ENCODE peak calls at places on chromosome 22, in nine cellular contexts. One of them, this sample, is unnamed.

GRCh38 chr22:29167032-29167911 is 38.4 kb upstream of the EMID1 start:
- DNase-seq in SK-N-MC: no peak
- DNase-seq in neuronal stem cell: no peak
- DNase-seq in GM23248: no peak
- DNase-seq in colonic mucosa: no peak
- DNase-seq in mesendoderm: no peak
- DNase-seq in mesenchymal stem cell: no peak
- DNase-seq in K562: no peak
- DNase-seq in IMR-90: no peak
- DNase-seq in this sample: no peak

GRCh38 chr22:35480143-35480542 is 60.5 kb upstream of the RASD2 start:
- DNase-seq in colonic mucosa: peak
- DNase-seq in IMR-90: peak
- DNase-seq in mesenchymal stem cell: peak
- DNase-seq in SK-N-MC: no peak
- DNase-seq in neuronal stem cell: no peak
- DNase-seq in mesendoderm: no peak
- DNase-seq in GM23248: peak
- DNase-seq in K562: no peak
- DNase-seq in this sample: no peak

GRCh38 chr22:23537421-23537820 is 42.7 kb downstream of the IGLL1 start:
- DNase-seq in IMR-90: no peak
- DNase-seq in SK-N-MC: no peak
- DNase-seq in K562: no peak
- DNase-seq in colonic mucosa: no peak
- DNase-seq in neuronal stem cell: no peak
- DNase-seq in mesendoderm: no peak
- DNase-seq in GM23248: no peak
- DNase-seq in mesenchymal stem cell: no peak
- DNase-seq in this sample: no peak

GRCh38 chr22:33666661-33667619 is 253.3 kb downstream of the LARGE1 start:
- DNase-seq in neuronal stem cell: no peak
- DNase-seq in GM23248: no peak
- DNase-seq in SK-N-MC: no peak
- DNase-seq in mesenchymal stem cell: no peak
- DNase-seq in IMR-90: no peak
- DNase-seq in mesendoderm: peak
- DNase-seq in K562: no peak
- DNase-seq in colonic mucosa: peak
- DNase-seq in this sample: no peak

GRCh38 chr22:22913989-22914388 is 26.4 kb downstream of the IGLL5 start:
- DNase-seq in GM23248: no peak
- DNase-seq in SK-N-MC: no peak
- DNase-seq in neuronal stem cell: no peak
- DNase-seq in mesenchymal stem cell: no peak
- DNase-seq in colonic mucosa: no peak
- DNase-seq in IMR-90: no peak
- DNase-seq in K562: no peak
- DNase-seq in mesendoderm: no peak
- DNase-seq in this sample: no peak

GRCh38 chr22:37234736-37235711 is 9.0 kb downstream of the RAC2 start:
- DNase-seq in GM23248: no peak
- DNase-seq in K562: no peak
- DNase-seq in colonic mucosa: no peak
- DNase-seq in mesenchymal stem cell: no peak
- DNase-seq in IMR-90: no peak
- DNase-seq in SK-N-MC: no peak
- DNase-seq in neuronal stem cell: no peak
- DNase-seq in mesendoderm: no peak
- DNase-seq in this sample: no peak

GRCh38 chr22:48452766-48453165 is 1374.9 kb downstream of the BRD1 start:
- DNase-seq in SK-N-MC: no peak
- DNase-seq in colonic mucosa: no peak
- DNase-seq in GM23248: no peak
- DNase-seq in mesenchymal stem cell: no peak
- DNase-seq in IMR-90: no peak
- DNase-seq in neuronal stem cell: no peak
- DNase-seq in K562: no peak
- DNase-seq in mesendoderm: no peak
- DNase-seq in this sample: no peak

GRCh38 chr22:17627961-17628303 is 617 bp downstream of the ATP6V1E1 start:
- DNase-seq in mesendoderm: peak
- DNase-seq in GM23248: peak
- DNase-seq in K562: no peak
- DNase-seq in mesenchymal stem cell: peak
- DNase-seq in colonic mucosa: peak
- DNase-seq in IMR-90: no peak
- DNase-seq in SK-N-MC: no peak
- DNase-seq in neuronal stem cell: no peak
- DNase-seq in this sample: no peak

GRCh38 chr22:49300951-49301397 is 526.7 kb downstream of the BRD1 start:
- DNase-seq in GM23248: no peak
- DNase-seq in IMR-90: no peak
- DNase-seq in neuronal stem cell: no peak
- DNase-seq in K562: no peak
- DNase-seq in mesendoderm: no peak
- DNase-seq in mesenchymal stem cell: no peak
- DNase-seq in SK-N-MC: no peak
- DNase-seq in colonic mucosa: peak
- DNase-seq in this sample: no peak

GRCh38 chr22:28012811-28013460 is 93.9 kb upstream of the PITPNB start:
- DNase-seq in GM23248: no peak
- DNase-seq in mesendoderm: no peak
- DNase-seq in K562: no peak
- DNase-seq in SK-N-MC: no peak
- DNase-seq in colonic mucosa: no peak
- DNase-seq in neuronal stem cell: no peak
- DNase-seq in mesenchymal stem cell: no peak
- DNase-seq in IMR-90: no peak
- DNase-seq in this sample: peak

GRCh38 chr22:27668828-27669797 is 132.4 kb downstream of the MN1 start:
- DNase-seq in colonic mucosa: peak
- DNase-seq in mesendoderm: peak
- DNase-seq in mesenchymal stem cell: peak
- DNase-seq in IMR-90: peak
- DNase-seq in SK-N-MC: no peak
- DNase-seq in K562: peak
- DNase-seq in neuronal stem cell: no peak
- DNase-seq in GM23248: peak
- DNase-seq in this sample: no peak

GRCh38 chr22:38415046-38415445 is 40.0 kb downstream of the KCNJ4 start:
- DNase-seq in colonic mucosa: no peak
- DNase-seq in SK-N-MC: no peak
- DNase-seq in GM23248: no peak
- DNase-seq in mesendoderm: no peak
- DNase-seq in K562: no peak
- DNase-seq in mesenchymal stem cell: no peak
- DNase-seq in neuronal stem cell: no peak
- DNase-seq in IMR-90: no peak
- DNase-seq in this sample: no peak

DNA sequence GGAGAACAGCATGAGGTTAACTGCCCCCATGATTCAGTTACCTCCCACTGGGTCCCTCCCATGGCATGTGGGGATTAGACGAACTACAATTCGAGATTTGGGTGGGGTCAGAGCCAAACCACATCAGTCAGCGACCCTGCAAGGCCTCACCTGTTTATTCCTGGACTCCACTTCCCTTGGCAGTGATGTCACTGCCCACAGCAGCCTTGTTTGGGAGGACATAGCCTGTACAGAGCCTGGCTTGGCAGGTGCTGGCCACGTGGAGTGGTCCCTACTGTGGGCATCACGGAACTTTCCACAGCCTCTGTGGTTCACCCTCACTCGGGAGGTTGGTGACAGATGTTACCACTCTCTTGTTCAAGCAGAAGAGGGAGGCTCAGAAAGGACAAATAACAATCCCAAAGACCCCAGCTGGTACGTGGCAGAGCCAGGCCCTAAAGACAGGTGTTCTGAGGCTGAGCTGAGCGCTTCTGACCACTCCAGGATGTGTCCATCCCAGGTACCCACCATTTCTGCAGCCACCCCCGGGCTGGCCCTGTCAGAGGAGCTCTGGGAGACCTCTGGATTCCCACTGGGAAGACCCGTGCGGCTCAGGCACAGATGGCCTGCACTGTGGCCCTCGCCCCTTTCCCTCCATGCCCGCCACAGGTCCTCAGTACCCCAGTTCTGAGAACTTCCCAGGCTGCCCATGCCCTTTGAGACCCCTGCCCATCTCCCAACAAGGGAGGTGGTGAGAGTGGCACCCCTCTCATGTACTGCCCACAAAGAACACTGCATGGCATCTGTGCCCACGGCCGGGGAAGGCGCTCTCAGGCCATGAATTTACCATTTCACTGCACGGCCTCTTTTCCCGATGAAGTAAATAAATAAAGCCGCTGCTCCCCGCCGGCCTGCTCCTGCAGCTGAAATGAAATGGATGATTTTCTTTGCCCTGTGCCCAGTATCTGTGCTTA is 605.8 kb downstream of the TBC1D22A start:
- DNase-seq in colonic mucosa: peak
- DNase-seq in mesendoderm: no peak
- DNase-seq in mesenchymal stem cell: no peak
- DNase-seq in SK-N-MC: no peak
- DNase-seq in GM23248: no peak
- DNase-seq in IMR-90: no peak
- DNase-seq in neuronal stem cell: no peak
- DNase-seq in K562: no peak
- DNase-seq in this sample: no peak
- H3K9ac ChIP-seq in colonic mucosa: no peak
- H3K9ac ChIP-seq in mesendoderm: no peak
- H3K9ac ChIP-seq in mesenchymal stem cell: no peak
- H3K9ac ChIP-seq in SK-N-MC: no peak
- H3K9ac ChIP-seq in GM23248: no peak
- H3K9ac ChIP-seq in IMR-90: no peak
- H3K9ac ChIP-seq in neuronal stem cell: no peak
- H3K9ac ChIP-seq in K562: no peak
- H3K9ac ChIP-seq in this sample: no peak

DNA sequence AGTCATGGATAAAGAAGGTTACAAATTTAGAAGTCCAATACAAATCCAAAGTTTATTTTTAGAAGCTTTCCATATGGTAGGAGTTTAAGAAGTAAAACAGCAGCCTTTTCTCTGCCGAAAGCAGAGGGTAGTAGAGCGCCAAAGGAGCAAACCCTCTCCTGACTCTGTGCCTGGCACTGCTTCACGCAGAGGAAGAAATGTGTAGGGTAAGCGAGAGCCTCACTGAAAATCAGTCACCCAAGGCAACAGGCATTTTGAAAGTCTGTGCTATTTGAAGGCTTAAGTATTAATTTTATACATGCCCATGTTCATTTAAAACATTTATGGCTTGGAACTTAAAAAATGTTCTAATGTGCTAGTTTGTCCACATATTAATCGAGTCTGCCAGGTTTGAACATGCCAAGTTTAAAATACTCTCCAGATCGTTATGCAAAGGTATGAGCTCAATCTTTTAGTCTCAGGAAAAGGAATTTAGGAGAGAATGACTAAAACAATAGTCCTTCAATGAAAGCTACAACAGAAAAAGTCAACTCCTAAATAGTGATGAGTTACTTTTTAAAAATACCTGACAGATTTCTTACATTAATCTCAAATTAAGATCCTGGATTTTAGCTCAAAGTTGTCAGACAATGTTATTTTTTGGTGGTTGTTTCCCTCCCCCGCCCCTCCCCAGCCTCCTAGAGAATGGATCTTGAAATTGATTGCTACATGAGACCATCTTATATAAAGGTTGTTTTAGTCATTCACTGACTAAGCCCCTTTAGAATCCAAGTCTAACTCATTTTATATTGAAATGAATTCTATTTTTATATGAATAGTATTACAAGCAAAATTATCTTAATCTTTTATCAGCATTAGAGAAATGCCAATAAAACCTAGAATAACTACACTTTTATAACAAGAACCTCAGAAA is 38.7 kb downstream of the MRTFA start:
- DNase-seq in IMR-90: peak
- DNase-seq in colonic mucosa: no peak
- DNase-seq in mesendoderm: peak
- DNase-seq in K562: no peak
- DNase-seq in neuronal stem cell: no peak
- DNase-seq in SK-N-MC: no peak
- DNase-seq in mesenchymal stem cell: no peak
- DNase-seq in GM23248: peak
- DNase-seq in this sample: peak
- H3K9ac ChIP-seq in IMR-90: peak
- H3K9ac ChIP-seq in colonic mucosa: no peak
- H3K9ac ChIP-seq in mesendoderm: no peak
- H3K9ac ChIP-seq in K562: no peak
- H3K9ac ChIP-seq in neuronal stem cell: no peak
- H3K9ac ChIP-seq in SK-N-MC: no peak
- H3K9ac ChIP-seq in mesenchymal stem cell: peak
- H3K9ac ChIP-seq in GM23248: peak
- H3K9ac ChIP-seq in this sample: peak

DNA sequence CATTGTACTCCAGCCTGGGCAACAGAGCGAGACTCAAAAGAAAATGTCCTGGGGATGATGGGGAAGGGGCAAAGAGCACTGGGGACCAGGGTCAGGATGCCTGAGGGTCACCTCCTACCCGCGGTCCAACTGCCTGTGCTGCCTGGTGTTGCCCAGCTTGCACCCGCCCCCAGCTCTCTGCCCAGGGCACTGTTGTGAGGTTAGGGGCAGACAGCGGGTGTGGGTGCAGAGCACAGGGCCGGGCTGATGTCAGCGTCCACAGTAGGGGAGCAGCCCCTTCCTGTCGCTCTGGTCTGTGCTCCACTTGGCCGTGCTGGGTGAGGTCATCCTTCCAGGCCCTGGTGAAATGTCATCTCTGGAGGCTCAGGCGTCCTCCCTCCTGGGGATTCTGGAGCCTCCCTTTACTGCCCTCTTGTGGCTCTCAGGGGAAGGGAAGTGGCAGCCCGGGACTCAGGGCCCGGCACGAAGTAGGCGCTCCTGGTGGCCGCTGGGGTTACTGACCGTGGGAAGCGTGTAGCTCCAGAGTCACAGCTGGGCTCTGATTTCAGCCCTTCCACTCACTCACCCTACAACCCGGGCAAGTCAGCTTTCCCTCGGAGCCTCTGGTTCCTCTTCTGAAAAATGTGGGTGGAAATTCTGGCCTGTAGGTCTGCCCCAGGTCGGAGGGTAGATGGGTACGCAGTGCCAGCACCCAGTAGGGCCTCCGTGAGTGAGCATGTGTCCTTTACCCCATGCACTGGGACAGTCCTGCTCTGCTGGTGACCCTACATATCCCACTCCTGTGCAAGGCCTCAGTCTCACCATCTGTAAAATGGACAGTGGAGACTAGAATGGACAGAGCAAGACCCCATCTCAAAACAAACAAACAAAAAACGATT is 17.3 kb upstream of the PRR5 start:
- DNase-seq in colonic mucosa: peak
- DNase-seq in IMR-90: peak
- DNase-seq in mesendoderm: peak
- DNase-seq in SK-N-MC: no peak
- DNase-seq in neuronal stem cell: peak
- DNase-seq in mesenchymal stem cell: peak
- DNase-seq in GM23248: peak
- DNase-seq in K562: peak
- DNase-seq in this sample: peak
- H3K9ac ChIP-seq in colonic mucosa: no peak
- H3K9ac ChIP-seq in IMR-90: no peak
- H3K9ac ChIP-seq in mesendoderm: peak
- H3K9ac ChIP-seq in SK-N-MC: no peak
- H3K9ac ChIP-seq in neuronal stem cell: peak
- H3K9ac ChIP-seq in mesenchymal stem cell: peak
- H3K9ac ChIP-seq in GM23248: peak
- H3K9ac ChIP-seq in K562: peak
- H3K9ac ChIP-seq in this sample: peak

GRCh38 chr22:39925273-39925672 is 24.4 kb downstream of the GRAP2 start:
- DNase-seq in IMR-90: no peak
- DNase-seq in SK-N-MC: no peak
- DNase-seq in mesenchymal stem cell: no peak
- DNase-seq in colonic mucosa: no peak
- DNase-seq in GM23248: no peak
- DNase-seq in neuronal stem cell: no peak
- DNase-seq in mesendoderm: no peak
- DNase-seq in K562: no peak
- DNase-seq in this sample: no peak
- H3K9ac ChIP-seq in IMR-90: no peak
- H3K9ac ChIP-seq in SK-N-MC: no peak
- H3K9ac ChIP-seq in mesenchymal stem cell: no peak
- H3K9ac ChIP-seq in colonic mucosa: no peak
- H3K9ac ChIP-seq in GM23248: no peak
- H3K9ac ChIP-seq in neuronal stem cell: no peak
- H3K9ac ChIP-seq in mesendoderm: no peak
- H3K9ac ChIP-seq in K562: no peak
- H3K9ac ChIP-seq in this sample: no peak